ENCODE peak calls at places on chromosomes 7 and 10, in five cellular contexts. K is HepG2, N is Caco-2, H is PC-3, O is psoas muscle. E is an unnamed sample.

GRCh38 chr7:121620206-121620605 is 224.1 kb upstream of the FAM3C start:
- DNase-seq in K (no peak), N (no peak), H (no peak), O (no peak), E (no peak)

GRCh38 chr7:78702770-78703169 is 750.7 kb downstream of the MAGI2 start:
- DNase-seq in K (no peak), N (no peak), H (peak; percentile 96), O (no peak), E (no peak)

GRCh38 chr10:125231813-125232475 is 71.6 kb upstream of the CTBP2 start:
- DNase-seq in K (no peak), N (no peak), H (no peak), O (no peak), E (no peak)

GRCh38 chr7:2843191-2843685 is 870 bp downstream of the GNA12 start:
- DNase-seq in K (no peak), N (no peak), H (no peak), O (peak; percentile 26), E (no peak)

GRCh38 chr10:17425584-17426262 is 28.7 kb downstream of the ST8SIA6 start:
- DNase-seq in K (no peak), N (no peak), H (no peak), O (no peak), E (no peak)

GRCh38 chr7:16883918-16884317 is 2.1 kb upstream of the AGR3 start:
- DNase-seq in K (no peak), N (no peak), H (no peak), O (no peak), E (no peak)

GRCh38 chr10:62658516-62658915 is 146.0 kb upstream of the ADO start:
- DNase-seq in K (no peak), N (no peak), H (no peak), O (no peak), E (no peak)

GRCh38 chr10:51649064-51649463 is 50.3 kb downstream of the CSTF2T start:
- DNase-seq in K (no peak), N (no peak), H (peak; percentile 80), O (no peak), E (no peak)

GRCh38 chr10:71396714-71397339 is at the start of gene CDH23:
- DNase-seq in K (no peak), N (peak; percentile 62), H (no peak), O (peak; percentile 51), E (no peak)

GRCh38 chr10:75814071-75814470 is 382.6 kb downstream of the LRMDA start:
- DNase-seq in K (no peak), N (no peak), H (peak; percentile 66), O (no peak), E (no peak)

GRCh38 chr7:152050547-152050971 is 25.1 kb downstream of the GALNT11 start:
- DNase-seq in K (no peak), N (no peak), H (no peak), O (no peak), E (no peak)

GRCh38 chr7:96823274-96823673 is 113.6 kb upstream of the SEM1 start:
- DNase-seq in K (no peak), N (no peak), H (peak; percentile 62), O (no peak), E (no peak)

GRCh38 chr7:157386979-157387800 is 50.4 kb downstream of the DNAJB6 start:
- DNase-seq in K (peak; percentile 66), N (peak; percentile 81), H (peak; percentile 83), O (peak; percentile 82), E (peak; percentile 62)

GRCh38 chr10:49177391-49178355 is 10.5 kb downstream of the TMEM273 start:
- DNase-seq in K (peak; percentile 13), N (no peak), H (peak; percentile 97), O (peak; percentile 54), E (peak; percentile 70)

GRCh38 chr7:490461-491291 is 29.0 kb downstream of the PDGFA start:
- DNase-seq in K (no peak), N (no peak), H (no peak), O (peak; percentile 19), E (peak; percentile 26)

GRCh38 chr7:23026164-23026563 is 12.2 kb upstream of the HYCC1 start:
- DNase-seq in K (no peak), N (no peak), H (no peak), O (no peak), E (no peak)

GRCh38 chr7:148290451-148291005 is 300.0 kb upstream of the C7orf33 start:
- DNase-seq in K (no peak), N (no peak), H (no peak), O (no peak), E (no peak)

DNA sequence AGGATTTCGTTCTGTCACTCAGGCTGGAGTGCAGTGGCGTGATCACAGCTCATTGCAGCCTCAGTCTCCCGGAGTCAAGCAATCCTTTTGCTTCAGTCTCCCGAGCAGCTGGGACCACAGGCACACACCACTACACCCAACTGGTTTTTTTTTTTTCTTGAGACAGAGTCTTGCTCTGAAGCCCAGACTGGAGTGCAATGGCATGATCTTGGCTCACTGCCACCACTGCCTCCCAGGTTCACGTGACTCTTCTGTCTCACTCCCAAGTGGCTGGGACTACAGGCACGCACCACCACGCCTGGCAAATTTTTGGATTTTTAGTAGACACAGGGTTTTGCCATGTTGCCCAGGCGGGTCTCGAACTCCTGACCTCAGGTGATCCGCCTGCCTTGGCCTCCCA is 6.1 kb upstream of the ACTL6B start:
- DNase-seq in K (no peak), N (no peak), H (no peak), O (no peak), E (no peak)
- TF ChIP-seq CTCF in K (no peak), N (no peak), H (no peak), O (no peak), E (no peak)

GRCh38 chr10:103145860-103146466 is 47.1 kb downstream of the NT5C2 start:
- DNase-seq in K (peak; percentile 42), N (no peak), H (peak; percentile 52), O (peak; percentile 58), E (no peak)
- H3K36me3 ChIP-seq in K (no peaks in the 10 kb centered on the region), N (no peaks in the 10 kb centered on the region), H (no peaks in the 10 kb centered on the region), O (peaks cover 7% of the 10 kb centered on the region), E (no peaks in the 10 kb centered on the region)

GRCh38 chr7:131500357-131500756 is 56.1 kb downstream of the PODXL start:
- DNase-seq in K (no peak), N (no peak), H (no peak), O (no peak), E (no peak)
- H3K4me3 ChIP-seq in K (no peak overlapping the region), N (no peak overlapping the region), H (no peak overlapping the region), O (no peak overlapping the region), E (no peak overlapping the region)

GRCh38 chr7:24591152-24591551 is 17.9 kb downstream of the PALS2 start:
- DNase-seq in K (no peak), N (no peak), H (no peak), O (no peak), E (no peak)

GRCh38 chr7:24582171-24582570 is 8.9 kb downstream of the PALS2 start:
- DNase-seq in K (no peak), N (no peak), H (no peak), O (no peak), E (no peak)

DNA sequence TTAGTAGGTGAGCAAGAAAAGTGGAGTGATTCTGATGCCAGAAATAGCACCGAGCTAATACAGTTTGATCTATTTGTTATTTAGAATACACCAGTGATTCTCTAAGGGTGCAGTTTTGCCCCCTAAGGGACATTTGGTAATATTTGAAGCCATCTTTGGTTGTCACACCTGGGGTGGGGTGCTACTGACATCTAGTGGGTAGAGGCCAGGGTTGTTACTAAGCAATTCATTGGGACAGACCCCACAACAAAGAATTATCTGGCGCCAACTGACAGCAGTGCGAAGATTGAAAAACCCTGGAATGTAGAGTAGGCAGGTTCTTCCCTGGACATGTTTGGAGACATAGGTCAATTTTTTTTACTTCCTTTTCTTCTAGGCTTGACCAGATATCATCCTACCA is 14.6 kb downstream of the PALS2 start:
- DNase-seq in K (peak; percentile 46), N (peak; percentile 72), H (peak; percentile 33), O (no peak), E (no peak)
- TF ChIP-seq CTCF in K (peak; percentile 67), N (peak; percentile 80), H (peak; percentile 63), O (peak; percentile 49), E (peak; percentile 78)

GRCh38 chr10:92506336-92506735 is 67.6 kb downstream of the IDE start:
- DNase-seq in K (no peak), N (no peak), H (no peak), O (no peak), E (no peak)
- H3K36me3 ChIP-seq in K (peaks cover 47% of the 10 kb centered on the region), N (no peaks in the 10 kb centered on the region), H (peaks cover 8% of the 10 kb centered on the region), O (peaks cover 96% of the 10 kb centered on the region), E (no peaks in the 10 kb centered on the region)

GRCh38 chr7:28036748-28037147 is 143.8 kb downstream of the JAZF1 start:
- DNase-seq in K (no peak), N (no peak), H (peak; percentile 42), O (no peak), E (no peak)
- H3K4me3 ChIP-seq in K (no peak overlapping the region), N (no peak overlapping the region), H (peak overlapping the region; percentile 57), O (no peak overlapping the region), E (no peak overlapping the region)

GRCh38 chr10:11454958-11455566 is 156.4 kb downstream of the USP6NL start:
- DNase-seq in K (no peak), N (no peak), H (no peak), O (no peak), E (no peak)
- TF ChIP-seq CTCF in K (no peak), N (peak; percentile 43), H (peak; percentile 26), O (no peak), E (peak; percentile 28)

DNA sequence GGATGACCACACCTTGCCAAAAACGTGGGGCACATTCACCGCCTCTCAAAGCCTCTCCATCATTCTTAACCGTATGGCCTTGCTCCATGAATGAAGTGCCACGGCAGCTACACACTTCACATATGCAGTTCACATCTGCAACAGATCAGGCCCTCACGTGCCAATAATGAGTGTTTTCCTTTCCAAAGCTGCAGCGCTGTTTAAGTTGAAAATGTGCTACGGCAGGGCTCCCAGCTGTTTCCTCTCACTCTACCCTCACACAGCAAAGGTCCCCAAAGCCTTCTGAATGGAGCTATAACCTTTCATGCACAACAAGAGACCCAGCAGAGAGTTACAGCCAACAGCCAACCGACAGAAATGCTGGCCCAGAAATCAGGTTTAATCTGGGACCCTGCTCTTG is 236.1 kb downstream of the ELMO1 start:
- DNase-seq in K (no peak), N (no peak), H (no peak), O (no peak), E (no peak)
- H3K36me3 ChIP-seq in K (no peaks in the 10 kb centered on the region), N (no peaks in the 10 kb centered on the region), H (no peaks in the 10 kb centered on the region), O (no peaks in the 10 kb centered on the region), E (peaks cover 11% of the 10 kb centered on the region)

E was measured in GM06990.